ENCODE peak calls at places on chromosomes 11 and 22, in four cellular contexts. J is fibroblast of lung, Y is MM.1S, L is neural crest cell. X is an unnamed sample.

GRCh38 chr11:255176-255575 is 18.4 kb downstream of the PSMD13 start:
- DNase-seq in J (no peak), Y (no peak), L (no peak), X (no peak)

GRCh38 chr22:35894937-35895708 is 133.5 kb downstream of the RBFOX2 start:
- DNase-seq in J (peak; percentile 72), Y (no peak), L (no peak), X (no peak)

GRCh38 chr11:73268671-73269271 is 3.4 kb upstream of the P2RY6 start:
- DNase-seq in J (no peak), Y (no peak), L (no peak), X (no peak)

GRCh38 chr11:8038393-8038792 is 42.6 kb upstream of the TUB start:
- DNase-seq in J (no peak), Y (no peak), L (peak; percentile 49), X (no peak)

GRCh38 chr11:88345408-88345807 is 7.9 kb upstream of the CTSC start:
- DNase-seq in J (peak; percentile 75), Y (no peak), L (no peak), X (no peak)

GRCh38 chr11:1967641-1968225 is 20.6 kb downstream of the MRPL23 start:
- DNase-seq in J (no peak), Y (no peak), L (no peak), X (no peak)

GRCh38 chr11:83088965-83089364 is 17.3 kb upstream of the RAB30 start:
- DNase-seq in J (no peak), Y (peak; percentile 31), L (no peak), X (no peak)

GRCh38 chr11:9493492-9493891 is 32.7 kb downstream of the ZNF143 start:
- DNase-seq in J (no peak), Y (no peak), L (no peak), X (no peak)

GRCh38 chr11:14012836-14013235 is 50.3 kb downstream of the SPON1 start:
- DNase-seq in J (peak; percentile 53), Y (no peak), L (no peak), X (no peak)

GRCh38 chr11:94133752-94134151 is 5.1 kb downstream of the PANX1 start:
- DNase-seq in J (no peak), Y (no peak), L (no peak), X (no peak)

GRCh38 chr22:19723990-19724827 is 870 bp downstream of the GP1BB start:
- DNase-seq in J (peak; percentile 40), Y (no peak), L (peak; percentile 59), X (peak; percentile 37)

GRCh38 chr11:1744879-1745700 is 5.3 kb downstream of the IFITM10 start:
- DNase-seq in J (no peak), Y (no peak), L (no peak), X (no peak)

GRCh38 chr11:124951341-124951740 is 2.7 kb upstream of the CCDC15 start:
- DNase-seq in J (no peak), Y (no peak), L (no peak), X (no peak)

GRCh38 chr11:124950606-124951330 is 3.2 kb upstream of the CCDC15 start:
- DNase-seq in J (no peak), Y (no peak), L (no peak), X (no peak)

DNA sequence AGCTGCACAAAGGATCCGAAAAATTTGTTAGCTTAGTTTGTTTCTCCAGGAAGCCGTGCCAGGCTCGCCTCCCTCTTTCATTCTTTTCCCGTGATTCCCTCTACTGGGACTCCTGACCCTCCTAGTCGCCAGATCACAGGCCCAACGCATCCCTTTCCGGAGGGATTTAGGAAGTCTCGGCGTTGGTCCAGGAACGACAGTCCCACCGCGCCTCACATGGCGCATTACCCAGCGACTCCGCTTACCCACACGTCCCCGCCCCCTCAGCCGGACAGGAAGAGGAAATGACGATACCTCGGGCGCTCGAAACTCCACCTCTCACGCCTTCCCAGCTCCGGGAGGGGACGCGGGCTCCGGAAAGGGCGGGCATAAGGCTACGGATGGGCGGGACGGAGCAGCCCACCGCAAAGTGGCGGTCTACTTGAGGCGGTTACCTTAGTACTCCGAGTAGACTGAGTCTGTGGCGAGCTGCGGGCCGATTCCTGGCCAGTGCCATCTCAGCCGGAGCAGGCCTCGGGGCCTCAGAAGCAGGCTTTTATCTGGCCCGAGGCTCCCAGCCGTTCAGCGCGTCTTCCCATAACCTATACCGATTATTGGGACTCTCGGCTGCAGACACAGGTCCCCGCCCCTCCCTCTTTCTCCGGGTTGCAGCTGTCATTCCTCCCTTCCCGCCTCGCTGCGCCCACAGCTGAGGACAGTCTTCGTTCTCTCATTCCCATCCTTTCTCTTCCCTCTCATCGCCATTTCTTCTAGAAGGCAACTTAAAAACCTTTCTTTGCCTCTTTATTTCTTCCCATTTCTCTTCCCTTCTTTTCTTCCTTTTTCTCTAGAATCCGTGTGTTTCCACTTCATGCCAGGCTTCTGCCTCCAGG is at the start of gene CCDC15:
- DNase-seq in J (peak; percentile 98), Y (peak; percentile 98), L (peak; percentile 92), X (peak; percentile 97)
- TF ChIP-seq CTCF in J (no peak), Y (no peak), L (no peak), X (no peak)

GRCh38 chr22:22397292-22397870 is 111.2 kb downstream of the ZNF280B start:
- DNase-seq in J (peak; percentile 23), Y (no peak), L (peak; percentile 46), X (no peak)
- TF ChIP-seq CTCF in J (no peak), Y (no peak), L (no peak), X (no peak)

GRCh38 chr22:29994027-29994715 is 86.1 kb upstream of the HORMAD2 start:
- DNase-seq in J (peak; percentile 95), Y (no peak), L (no peak), X (no peak)
- TF ChIP-seq CTCF in J (peak; percentile 10), Y (no peak), L (no peak), X (no peak)

GRCh38 chr11:125358254-125358840 is 137.7 kb downstream of the FEZ1 start:
- DNase-seq in J (peak; percentile 70), Y (no peak), L (no peak), X (no peak)

GRCh38 chr11:125360066-125360465 is 136.0 kb downstream of the FEZ1 start:
- DNase-seq in J (no peak), Y (no peak), L (no peak), X (no peak)

GRCh38 chr11:125359130-125359529 is 136.9 kb downstream of the FEZ1 start:
- DNase-seq in J (no peak), Y (no peak), L (no peak), X (no peak)

GRCh38 chr11:125356736-125357292 is 139.3 kb downstream of the FEZ1 start:
- DNase-seq in J (no peak), Y (no peak), L (no peak), X (no peak)

GRCh38 chr11:125357551-125357950 is 138.5 kb downstream of the FEZ1 start:
- DNase-seq in J (peak; percentile 57), Y (no peak), L (no peak), X (peak; percentile 13)
- TF ChIP-seq CTCF in J (no peak), Y (no peak), L (no peak), X (no peak)

GRCh38 chr11:68691402-68691784 is 7.0 kb downstream of the GAL start:
- DNase-seq in J (no peak), Y (no peak), L (no peak), X (no peak)
- TF ChIP-seq CTCF in J (no peak), Y (no peak), L (no peak), X (no peak)

DNA sequence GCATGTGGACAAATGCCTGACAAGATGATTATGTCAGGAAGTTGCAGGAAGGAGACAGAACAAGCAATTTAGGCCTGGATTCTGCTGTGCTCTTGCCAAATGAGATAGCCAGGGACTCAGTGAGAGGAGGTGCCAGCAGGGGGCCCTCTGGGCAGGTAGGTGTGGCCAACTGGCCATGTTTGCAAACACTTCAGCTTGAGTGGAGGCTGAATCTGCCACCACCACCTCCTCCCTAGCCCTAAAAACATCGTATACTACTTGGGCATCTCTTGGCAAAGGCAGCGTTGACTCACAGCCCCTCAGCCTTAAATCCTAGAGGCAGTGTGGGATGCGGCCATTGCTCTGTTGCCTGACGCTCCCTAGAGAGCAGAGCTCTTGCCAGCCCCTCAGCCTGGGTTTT is 95.1 kb upstream of the PLET1 start:
- DNase-seq in J (peak; percentile 12), Y (no peak), L (peak; percentile 16), X (peak; percentile 27)
- TF ChIP-seq CTCF in J (peak; percentile 10), Y (no peak), L (peak; percentile 44), X (peak; percentile 33)

X was measured in GM12865.